ENCODE peak calls at places on chromosomes 5 and 9, in five cellular contexts. One of them, this sample, is unnamed. For H3K4me1, the result is how much of the 10 kb centered on the place peaks cover.

GRCh38 chr5:53170748-53171349 is 61.3 kb upstream of the MOCS2 start:
- DNase-seq in heart right ventricle: no peak
- DNase-seq in right lobe of liver: no peak
- DNase-seq in CD4-positive, alpha-beta memory T cell: no peak
- DNase-seq in effector memory CD4-positive, alpha-beta T cell: no peak
- DNase-seq in this sample: peak

GRCh38 chr9:123111427-123111826 is 78.0 kb downstream of the GPR21 start:
- DNase-seq in heart right ventricle: no peak
- DNase-seq in right lobe of liver: no peak
- DNase-seq in CD4-positive, alpha-beta memory T cell: no peak
- DNase-seq in effector memory CD4-positive, alpha-beta T cell: no peak
- DNase-seq in this sample: no peak

GRCh38 chr5:74127377-74128338 is 501.7 kb downstream of the ARHGEF28 start:
- DNase-seq in heart right ventricle: peak
- DNase-seq in right lobe of liver: no peak
- DNase-seq in CD4-positive, alpha-beta memory T cell: no peak
- DNase-seq in effector memory CD4-positive, alpha-beta T cell: no peak
- DNase-seq in this sample: peak

GRCh38 chr5:160291467-160291866 is 20.9 kb downstream of the CCNJL start:
- DNase-seq in heart right ventricle: no peak
- DNase-seq in right lobe of liver: no peak
- DNase-seq in CD4-positive, alpha-beta memory T cell: no peak
- DNase-seq in effector memory CD4-positive, alpha-beta T cell: no peak
- DNase-seq in this sample: no peak

GRCh38 chr5:59027145-59027907 is 444.5 kb downstream of the RAB3C start:
- DNase-seq in heart right ventricle: no peak
- DNase-seq in right lobe of liver: no peak
- DNase-seq in CD4-positive, alpha-beta memory T cell: no peak
- DNase-seq in effector memory CD4-positive, alpha-beta T cell: no peak
- DNase-seq in this sample: no peak

GRCh38 chr5:3226171-3226570 is 369.5 kb upstream of the IRX1 start:
- DNase-seq in heart right ventricle: no peak
- DNase-seq in right lobe of liver: no peak
- DNase-seq in CD4-positive, alpha-beta memory T cell: no peak
- DNase-seq in effector memory CD4-positive, alpha-beta T cell: no peak
- DNase-seq in this sample: no peak

GRCh38 chr5:116553366-116553765 is 21.3 kb downstream of the SEMA6A start:
- DNase-seq in heart right ventricle: no peak
- DNase-seq in right lobe of liver: no peak
- DNase-seq in CD4-positive, alpha-beta memory T cell: no peak
- DNase-seq in effector memory CD4-positive, alpha-beta T cell: no peak
- DNase-seq in this sample: no peak

GRCh38 chr5:84332106-84332505 is 52.6 kb downstream of the EDIL3 start:
- DNase-seq in heart right ventricle: no peak
- DNase-seq in right lobe of liver: no peak
- DNase-seq in CD4-positive, alpha-beta memory T cell: no peak
- DNase-seq in effector memory CD4-positive, alpha-beta T cell: no peak
- DNase-seq in this sample: no peak

GRCh38 chr9:23621166-23621565 is 204.9 kb downstream of the ELAVL2 start:
- DNase-seq in heart right ventricle: no peak
- DNase-seq in right lobe of liver: no peak
- DNase-seq in CD4-positive, alpha-beta memory T cell: no peak
- DNase-seq in effector memory CD4-positive, alpha-beta T cell: no peak
- DNase-seq in this sample: no peak

GRCh38 chr5:176608937-176609723 is 826 bp downstream of the GPRIN1 start:
- DNase-seq in heart right ventricle: no peak
- DNase-seq in right lobe of liver: no peak
- DNase-seq in CD4-positive, alpha-beta memory T cell: no peak
- DNase-seq in effector memory CD4-positive, alpha-beta T cell: no peak
- DNase-seq in this sample: no peak

GRCh38 chr5:115602585-115603125 is 376 bp upstream of the TICAM2 start:
- DNase-seq in heart right ventricle: no peak
- DNase-seq in right lobe of liver: no peak
- DNase-seq in CD4-positive, alpha-beta memory T cell: no peak
- DNase-seq in effector memory CD4-positive, alpha-beta T cell: no peak
- DNase-seq in this sample: no peak

GRCh38 chr9:69936427-69936826 is 107.2 kb upstream of the MAMDC2 start:
- DNase-seq in heart right ventricle: no peak
- DNase-seq in right lobe of liver: no peak
- DNase-seq in CD4-positive, alpha-beta memory T cell: no peak
- DNase-seq in effector memory CD4-positive, alpha-beta T cell: no peak
- DNase-seq in this sample: no peak

GRCh38 chr5:141934099-141934844 is 10.6 kb downstream of the DELE1 start:
- DNase-seq in heart right ventricle: peak
- DNase-seq in right lobe of liver: peak
- DNase-seq in CD4-positive, alpha-beta memory T cell: no peak
- DNase-seq in effector memory CD4-positive, alpha-beta T cell: no peak
- DNase-seq in this sample: peak

GRCh38 chr5:110968246-110969005 is 103.1 kb upstream of the TSLP start:
- DNase-seq in heart right ventricle: no peak
- DNase-seq in right lobe of liver: no peak
- DNase-seq in CD4-positive, alpha-beta memory T cell: no peak
- DNase-seq in effector memory CD4-positive, alpha-beta T cell: no peak
- DNase-seq in this sample: no peak

GRCh38 chr9:132610661-132611060 is 28.3 kb downstream of the BARHL1 start:
- DNase-seq in heart right ventricle: no peak
- DNase-seq in right lobe of liver: no peak
- DNase-seq in CD4-positive, alpha-beta memory T cell: no peak
- DNase-seq in effector memory CD4-positive, alpha-beta T cell: no peak
- DNase-seq in this sample: no peak

GRCh38 chr5:125126050-125126449 is 379.6 kb upstream of the ZNF608 start:
- DNase-seq in heart right ventricle: no peak
- DNase-seq in right lobe of liver: no peak
- DNase-seq in CD4-positive, alpha-beta memory T cell: no peak
- DNase-seq in effector memory CD4-positive, alpha-beta T cell: no peak
- DNase-seq in this sample: no peak

GRCh38 chr9:129491486-129491855 is 129.4 kb downstream of the C9orf50 start:
- DNase-seq in heart right ventricle: peak
- DNase-seq in right lobe of liver: peak
- DNase-seq in CD4-positive, alpha-beta memory T cell: no peak
- DNase-seq in effector memory CD4-positive, alpha-beta T cell: no peak
- DNase-seq in this sample: no peak
- H3K4me1 ChIP-seq in heart right ventricle: half or more
- H3K4me1 ChIP-seq in right lobe of liver: under half
- H3K4me1 ChIP-seq in CD4-positive, alpha-beta memory T cell: half or more
- H3K4me1 ChIP-seq in effector memory CD4-positive, alpha-beta T cell: half or more
- H3K4me1 ChIP-seq in this sample: under half

GRCh38 chr9:85077954-85078353 is 408.4 kb downstream of the NTRK2 start:
- DNase-seq in heart right ventricle: no peak
- DNase-seq in right lobe of liver: no peak
- DNase-seq in CD4-positive, alpha-beta memory T cell: peak
- DNase-seq in effector memory CD4-positive, alpha-beta T cell: no peak
- DNase-seq in this sample: no peak
- H3K4me1 ChIP-seq in heart right ventricle: under half
- H3K4me1 ChIP-seq in right lobe of liver: under half
- H3K4me1 ChIP-seq in CD4-positive, alpha-beta memory T cell: under half
- H3K4me1 ChIP-seq in effector memory CD4-positive, alpha-beta T cell: under half
- H3K4me1 ChIP-seq in this sample: under half

GRCh38 chr5:36029914-36030313 is 36.8 kb downstream of the UGT3A2 start:
- DNase-seq in heart right ventricle: no peak
- DNase-seq in right lobe of liver: no peak
- DNase-seq in CD4-positive, alpha-beta memory T cell: no peak
- DNase-seq in effector memory CD4-positive, alpha-beta T cell: no peak
- DNase-seq in this sample: no peak

GRCh38 chr5:36027711-36028110 is 36.5 kb upstream of the UGT3A1 start:
- DNase-seq in heart right ventricle: no peak
- DNase-seq in right lobe of liver: no peak
- DNase-seq in CD4-positive, alpha-beta memory T cell: no peak
- DNase-seq in effector memory CD4-positive, alpha-beta T cell: no peak
- DNase-seq in this sample: no peak

GRCh38 chr5:36028816-36029465 is 37.7 kb downstream of the UGT3A2 start:
- DNase-seq in heart right ventricle: no peak
- DNase-seq in right lobe of liver: no peak
- DNase-seq in CD4-positive, alpha-beta memory T cell: no peak
- DNase-seq in effector memory CD4-positive, alpha-beta T cell: no peak
- DNase-seq in this sample: no peak

GRCh38 chr5:36031223-36031622 is 35.5 kb downstream of the UGT3A2 start:
- DNase-seq in heart right ventricle: no peak
- DNase-seq in right lobe of liver: no peak
- DNase-seq in CD4-positive, alpha-beta memory T cell: no peak
- DNase-seq in effector memory CD4-positive, alpha-beta T cell: no peak
- DNase-seq in this sample: no peak

GRCh38 chr5:36027066-36027465 is 35.9 kb upstream of the UGT3A1 start:
- DNase-seq in heart right ventricle: no peak
- DNase-seq in right lobe of liver: no peak
- DNase-seq in CD4-positive, alpha-beta memory T cell: no peak
- DNase-seq in effector memory CD4-positive, alpha-beta T cell: no peak
- DNase-seq in this sample: no peak
- H3K4me1 ChIP-seq in heart right ventricle: under half
- H3K4me1 ChIP-seq in right lobe of liver: under half
- H3K4me1 ChIP-seq in CD4-positive, alpha-beta memory T cell: under half
- H3K4me1 ChIP-seq in effector memory CD4-positive, alpha-beta T cell: under half
- H3K4me1 ChIP-seq in this sample: under half

GRCh38 chr9:16721972-16722371 is 148.5 kb downstream of the BNC2 start:
- DNase-seq in heart right ventricle: peak
- DNase-seq in right lobe of liver: no peak
- DNase-seq in CD4-positive, alpha-beta memory T cell: no peak
- DNase-seq in effector memory CD4-positive, alpha-beta T cell: no peak
- DNase-seq in this sample: no peak
- H3K4me1 ChIP-seq in heart right ventricle: under half
- H3K4me1 ChIP-seq in right lobe of liver: under half
- H3K4me1 ChIP-seq in CD4-positive, alpha-beta memory T cell: under half
- H3K4me1 ChIP-seq in effector memory CD4-positive, alpha-beta T cell: under half
- H3K4me1 ChIP-seq in this sample: under half

GRCh38 chr5:140337880-140338279 is 8.5 kb downstream of the HBEGF start:
- DNase-seq in heart right ventricle: no peak
- DNase-seq in right lobe of liver: no peak
- DNase-seq in CD4-positive, alpha-beta memory T cell: no peak
- DNase-seq in effector memory CD4-positive, alpha-beta T cell: no peak
- DNase-seq in this sample: no peak

GRCh38 chr5:140339636-140340035 is 6.8 kb downstream of the HBEGF start:
- DNase-seq in heart right ventricle: no peak
- DNase-seq in right lobe of liver: no peak
- DNase-seq in CD4-positive, alpha-beta memory T cell: no peak
- DNase-seq in effector memory CD4-positive, alpha-beta T cell: no peak
- DNase-seq in this sample: no peak

GRCh38 chr5:140340605-140341004 is 5.8 kb downstream of the HBEGF start:
- DNase-seq in heart right ventricle: no peak
- DNase-seq in right lobe of liver: no peak
- DNase-seq in CD4-positive, alpha-beta memory T cell: no peak
- DNase-seq in effector memory CD4-positive, alpha-beta T cell: no peak
- DNase-seq in this sample: no peak

GRCh38 chr5:140338336-140338735 is 8.1 kb downstream of the HBEGF start:
- DNase-seq in heart right ventricle: no peak
- DNase-seq in right lobe of liver: no peak
- DNase-seq in CD4-positive, alpha-beta memory T cell: no peak
- DNase-seq in effector memory CD4-positive, alpha-beta T cell: no peak
- DNase-seq in this sample: no peak

GRCh38 chr5:140338918-140339317 is 7.5 kb downstream of the HBEGF start:
- DNase-seq in heart right ventricle: no peak
- DNase-seq in right lobe of liver: no peak
- DNase-seq in CD4-positive, alpha-beta memory T cell: no peak
- DNase-seq in effector memory CD4-positive, alpha-beta T cell: no peak
- DNase-seq in this sample: no peak
- H3K4me1 ChIP-seq in heart right ventricle: half or more
- H3K4me1 ChIP-seq in right lobe of liver: under half
- H3K4me1 ChIP-seq in CD4-positive, alpha-beta memory T cell: under half
- H3K4me1 ChIP-seq in effector memory CD4-positive, alpha-beta T cell: under half
- H3K4me1 ChIP-seq in this sample: under half

GRCh38 chr9:135520916-135521607 is at the start of gene LCN1:
- DNase-seq in heart right ventricle: no peak
- DNase-seq in right lobe of liver: no peak
- DNase-seq in CD4-positive, alpha-beta memory T cell: no peak
- DNase-seq in effector memory CD4-positive, alpha-beta T cell: no peak
- DNase-seq in this sample: no peak
- H3K4me1 ChIP-seq in heart right ventricle: under half
- H3K4me1 ChIP-seq in right lobe of liver: under half
- H3K4me1 ChIP-seq in CD4-positive, alpha-beta memory T cell: under half
- H3K4me1 ChIP-seq in effector memory CD4-positive, alpha-beta T cell: under half
- H3K4me1 ChIP-seq in this sample: under half

GRCh38 chr9:13970426-13970825 is 343.5 kb downstream of the NFIB start:
- DNase-seq in heart right ventricle: no peak
- DNase-seq in right lobe of liver: no peak
- DNase-seq in CD4-positive, alpha-beta memory T cell: no peak
- DNase-seq in effector memory CD4-positive, alpha-beta T cell: no peak
- DNase-seq in this sample: no peak
- H3K4me1 ChIP-seq in heart right ventricle: under half
- H3K4me1 ChIP-seq in right lobe of liver: under half
- H3K4me1 ChIP-seq in CD4-positive, alpha-beta memory T cell: under half
- H3K4me1 ChIP-seq in effector memory CD4-positive, alpha-beta T cell: under half
- H3K4me1 ChIP-seq in this sample: under half

GRCh38 chr5:88663793-88664216 is 219.2 kb downstream of the MEF2C start:
- DNase-seq in heart right ventricle: no peak
- DNase-seq in right lobe of liver: no peak
- DNase-seq in CD4-positive, alpha-beta memory T cell: no peak
- DNase-seq in effector memory CD4-positive, alpha-beta T cell: no peak
- DNase-seq in this sample: no peak
- H3K4me1 ChIP-seq in heart right ventricle: under half
- H3K4me1 ChIP-seq in right lobe of liver: under half
- H3K4me1 ChIP-seq in CD4-positive, alpha-beta memory T cell: under half
- H3K4me1 ChIP-seq in effector memory CD4-positive, alpha-beta T cell: under half
- H3K4me1 ChIP-seq in this sample: under half

This sample was measured in cardiac muscle cell.